ENCODE peak calls at places on chromosomes 2 and 18, in seven cellular contexts. Z is trophoblast cell, O is IMR-90, N is H9, D is mesenchymal stem cell, Q is H1, W is neuronal stem cell. E is an unnamed sample.

GRCh38 chr2:196459539-196459938 is 180.0 kb upstream of the CCDC150 start:
- DNase-seq in Z (no peak), W (no peak), O (peak), N (no peak), D (peak), Q (no peak), E (peak)

GRCh38 chr2:95327861-95328260 is 30.7 kb downstream of the KCNIP3 start:
- DNase-seq in W (no peak), O (no peak), Z (no peak), Q (no peak), D (no peak), N (no peak), E (no peak)

GRCh38 chr2:56473524-56473923 is 289.7 kb downstream of the CCDC85A start:
- DNase-seq in Z (no peak), Q (no peak), D (peak), O (no peak), W (no peak), N (no peak), E (no peak)

GRCh38 chr2:242064364-242065250 is 195.1 kb downstream of the RTP5 start:
- DNase-seq in D (no peak), N (no peak), Z (no peak), W (no peak), O (no peak), Q (no peak), E (no peak)

GRCh38 chr2:80454628-80455027 is 150.1 kb upstream of the LRRTM1 start:
- DNase-seq in W (no peak), N (no peak), Q (no peak), D (no peak), O (no peak), Z (no peak), E (peak)

GRCh38 chr2:64932327-64933216 is 56.6 kb upstream of the SLC1A4 start:
- DNase-seq in Q (no peak), N (no peak), W (no peak), D (no peak), Z (no peak), O (no peak), E (no peak)

GRCh38 chr2:40363631-40364030 is 88.3 kb downstream of the SLC8A1 start:
- DNase-seq in D (peak), O (peak), W (no peak), N (no peak), Q (no peak), Z (no peak), E (no peak)

GRCh38 chr2:165239826-165240618 is 808 bp downstream of the SCN2A start:
- DNase-seq in N (no peak), D (no peak), W (no peak), O (no peak), Q (no peak), Z (no peak), E (no peak)

GRCh38 chr18:77560334-77560970 is 310.8 kb downstream of the GALR1 start:
- DNase-seq in W (no peak), Q (no peak), O (no peak), Z (no peak), N (no peak), D (no peak), E (no peak)
- H2AK5ac ChIP-seq in W (no peak), Q (no peak), O (no peak), Z (no peak), N (no peak), D (no peak), E (no peak)

GRCh38 chr2:102547462-102547861 is 71.9 kb upstream of the SLC9A2 start:
- DNase-seq in D (no peak), Q (no peak), Z (no peak), O (no peak), W (no peak), N (no peak), E (no peak)

GRCh38 chr2:102553601-102554000 is 65.8 kb upstream of the SLC9A2 start:
- DNase-seq in Z (no peak), D (no peak), O (no peak), N (no peak), Q (no peak), W (no peak), E (no peak)

DNA sequence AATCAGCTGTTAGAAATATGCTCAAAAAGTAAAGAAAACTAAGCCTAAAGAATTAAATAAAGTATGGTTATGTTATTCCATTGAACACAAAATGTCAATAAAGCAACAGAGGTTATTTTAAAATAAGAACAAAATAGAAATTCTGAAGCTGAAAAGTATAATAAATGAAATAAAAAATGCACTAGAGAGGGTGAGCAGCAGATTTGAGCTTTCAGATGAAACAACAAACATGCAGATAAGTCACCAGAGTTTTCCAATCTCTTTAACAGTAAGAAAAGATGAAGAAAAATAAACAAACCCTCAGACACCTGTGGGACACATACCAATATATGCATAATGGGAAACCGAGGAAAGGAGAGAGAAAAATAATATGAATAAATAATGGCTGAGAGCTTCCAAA is 70.3 kb upstream of the SLC9A2 start:
- DNase-seq in Z (no peak), N (no peak), Q (no peak), O (no peak), W (no peak), D (no peak), E (no peak)
- H3K4ac ChIP-seq in Z (no peak), N (no peak), Q (no peak), O (no peak), W (no peak), D (no peak), E (no peak)

DNA sequence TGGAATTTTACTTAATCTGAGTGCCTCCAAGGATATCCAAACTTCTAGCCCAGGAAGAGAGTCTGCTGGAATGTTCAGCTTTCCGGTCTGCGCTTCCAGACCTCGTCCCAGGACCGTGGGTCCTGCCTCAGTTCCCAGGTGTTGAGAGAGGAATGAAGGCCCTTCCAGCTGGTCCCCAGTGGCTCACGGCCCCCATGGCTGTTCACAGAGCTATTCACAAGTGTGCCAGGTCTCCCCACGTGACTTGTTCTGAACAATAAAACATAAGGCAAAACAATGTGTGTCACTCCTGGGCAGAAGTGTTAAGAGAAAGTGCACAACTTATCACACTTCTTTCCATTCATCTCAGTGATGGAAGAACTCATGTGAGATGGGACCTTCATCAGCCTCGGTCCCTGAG is 20.1 kb upstream of the TEX51 start:
- DNase-seq in D (no peak), O (no peak), W (no peak), Q (no peak), N (peak), Z (no peak), E (no peak)
- H2AK5ac ChIP-seq in D (no peak), O (no peak), W (no peak), Q (no peak), N (no peak), Z (no peak), E (no peak)

DNA sequence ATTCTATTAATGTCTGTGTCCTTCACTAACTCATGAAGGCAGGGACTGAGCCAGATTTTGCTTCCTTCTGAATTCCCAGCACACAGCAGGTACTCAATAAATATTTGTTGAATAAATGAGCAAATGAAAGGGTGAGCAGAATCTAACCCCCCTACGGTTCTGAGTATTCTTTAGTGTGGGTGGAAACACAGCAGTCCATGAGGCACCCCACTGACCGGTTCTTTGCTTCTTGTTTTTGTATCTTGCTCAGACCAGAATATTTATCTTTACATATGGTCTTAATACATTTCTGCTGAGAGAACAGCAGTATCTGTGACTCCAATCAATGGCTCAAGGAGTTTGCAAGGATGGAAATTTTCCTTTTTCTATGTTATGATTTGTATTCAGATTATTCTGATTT is 506.4 kb upstream of the TNP1 start:
- DNase-seq in W (no peak), O (no peak), D (no peak), Z (no peak), N (no peak), Q (no peak), E (peak)
- H3K4ac ChIP-seq in W (no peak), O (peak), D (no peak), Z (no peak), N (no peak), Q (no peak), E (no peak)